ENCODE peak calls at places on chromosomes 4 and X, in four cellular contexts. S is esophagus squamous epithelium, O is OCI-LY7, H is heart left ventricle. R is an unnamed sample. For H3K36me3, the result is how much of the 10 kb centered on the place peaks cover.

GRCh38 chrX:41558531-41558930 is 111.4 kb downstream of the NYX start:
- DNase-seq in H (no peak), S (no peak), O (peak), R (no peak)

GRCh38 chrX:150692837-150693781 is at the start of gene MTMR1:
- DNase-seq in H (peak), S (no peak), O (peak), R (peak)

GRCh38 chrX:13048265-13048664 is 3.8 kb upstream of the FAM9C start:
- DNase-seq in H (no peak), S (no peak), O (no peak), R (no peak)

GRCh38 chr4:133720001-133720400 is 481.6 kb downstream of the PABPC4L start:
- DNase-seq in O (no peak), S (no peak), H (no peak), R (no peak)

GRCh38 chr4:41692717-41693345 is 55.7 kb downstream of the PHOX2B start:
- DNase-seq in S (no peak), O (peak), H (peak), R (peak)

GRCh38 chr4:186904104-186904503 is 180.4 kb upstream of the FAT1 start:
- DNase-seq in H (no peak), S (no peak), O (no peak), R (no peak)

GRCh38 chrX:38192007-38192625 is 28.6 kb downstream of the SRPX start:
- DNase-seq in O (peak), H (no peak), S (no peak), R (peak)

GRCh38 chrX:129622757-129623301 is 31.9 kb downstream of the APLN start:
- DNase-seq in O (no peak), H (no peak), S (no peak), R (no peak)

GRCh38 chrX:130147631-130148030 is 18.0 kb downstream of the AIFM1 start:
- DNase-seq in O (no peak), H (no peak), S (no peak), R (no peak)

GRCh38 chr4:54781771-54782170 is 124.0 kb downstream of the KIT start:
- DNase-seq in O (no peak), H (peak), S (no peak), R (peak)

GRCh38 chr4:8160233-8160560 is 1.6 kb upstream of the ABLIM2 start:
- DNase-seq in O (no peak), S (no peak), H (no peak), R (no peak)

GRCh38 chr4:183686461-183686860 is 27.4 kb downstream of the TRAPPC11 start:
- DNase-seq in S (no peak), O (no peak), H (no peak), R (no peak)

GRCh38 chr4:183675625-183676024 is 16.5 kb downstream of the TRAPPC11 start:
- DNase-seq in O (no peak), H (no peak), S (no peak), R (no peak)

DNA sequence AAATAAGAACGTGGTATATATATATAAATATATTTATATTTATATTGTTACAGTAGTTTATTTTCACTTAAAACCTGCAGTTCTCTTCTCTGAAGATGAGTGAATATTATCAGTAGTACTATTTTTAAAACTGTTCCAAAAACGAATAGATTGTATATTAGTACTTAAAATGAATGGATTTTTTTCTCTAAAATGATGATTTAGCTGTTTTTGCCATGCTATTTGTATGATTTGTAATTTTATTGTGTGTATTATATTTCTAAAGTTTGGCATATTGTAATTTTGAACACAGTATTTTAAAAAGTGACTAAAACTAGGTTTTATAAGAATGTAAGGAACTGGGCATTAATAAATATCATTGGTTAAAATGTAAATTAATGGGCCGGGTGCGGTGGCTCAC is 22.0 kb downstream of the TRAPPC11 start:
- DNase-seq in S (no peak), H (no peak), O (no peak), R (no peak)
- H3K36me3 ChIP-seq in S (under half), H (half or more), O (half or more), R (half or more)

GRCh38 chrX:117744958-117745357 is 371.7 kb downstream of the KLHL13 start:
- DNase-seq in O (no peak), H (no peak), S (no peak), R (no peak)

GRCh38 chrX:117743469-117744251 is 372.9 kb downstream of the KLHL13 start:
- DNase-seq in H (no peak), S (no peak), O (peak), R (no peak)
- TF ChIP-seq CTCF in H (no peak), S (no peak), O (peak), R (no peak)

DNA sequence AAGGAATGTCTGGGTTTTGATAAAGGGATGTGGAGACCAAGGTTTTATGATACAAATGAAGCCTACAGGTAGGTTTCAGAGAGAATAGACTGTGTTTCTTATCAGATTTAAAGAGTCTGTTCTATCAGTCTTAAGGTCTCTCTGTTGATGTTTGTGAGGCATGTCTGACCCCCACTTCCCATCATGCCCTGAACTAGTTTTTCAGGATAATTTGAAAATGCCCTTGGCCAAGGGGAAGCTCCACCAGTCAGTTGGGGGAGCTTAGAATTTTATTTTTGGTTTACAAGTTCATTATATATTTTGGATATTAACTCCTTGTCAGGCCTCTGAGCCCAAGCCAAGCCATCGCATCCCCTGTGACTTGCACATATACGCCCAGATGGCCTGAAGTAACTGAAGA is 18.6 kb downstream of the C4orf51 start:
- DNase-seq in S (no peak), O (no peak), H (no peak), R (no peak)
- H3K36me3 ChIP-seq in S (under half), O (under half), H (under half), R (under half)

GRCh38 chr4:120870279-120870673 is 52.2 kb downstream of the PRDM5 start:
- DNase-seq in S (no peak), H (no peak), O (peak), R (no peak)
- TF ChIP-seq CTCF in S (no peak), H (no peak), O (peak), R (no peak)

GRCh38 chr4:37835806-37836205 is 9.3 kb downstream of the PGM2 start:
- DNase-seq in O (no peak), S (no peak), H (no peak), R (no peak)

GRCh38 chr4:37835031-37835430 is 8.5 kb downstream of the PGM2 start:
- DNase-seq in S (no peak), O (no peak), H (no peak), R (no peak)

GRCh38 chr4:37836256-37836655 is 9.8 kb downstream of the PGM2 start:
- DNase-seq in H (no peak), S (no peak), O (no peak), R (no peak)

GRCh38 chr4:37837446-37837845 is 11.0 kb downstream of the PGM2 start:
- DNase-seq in H (no peak), O (peak), S (no peak), R (no peak)

DNA sequence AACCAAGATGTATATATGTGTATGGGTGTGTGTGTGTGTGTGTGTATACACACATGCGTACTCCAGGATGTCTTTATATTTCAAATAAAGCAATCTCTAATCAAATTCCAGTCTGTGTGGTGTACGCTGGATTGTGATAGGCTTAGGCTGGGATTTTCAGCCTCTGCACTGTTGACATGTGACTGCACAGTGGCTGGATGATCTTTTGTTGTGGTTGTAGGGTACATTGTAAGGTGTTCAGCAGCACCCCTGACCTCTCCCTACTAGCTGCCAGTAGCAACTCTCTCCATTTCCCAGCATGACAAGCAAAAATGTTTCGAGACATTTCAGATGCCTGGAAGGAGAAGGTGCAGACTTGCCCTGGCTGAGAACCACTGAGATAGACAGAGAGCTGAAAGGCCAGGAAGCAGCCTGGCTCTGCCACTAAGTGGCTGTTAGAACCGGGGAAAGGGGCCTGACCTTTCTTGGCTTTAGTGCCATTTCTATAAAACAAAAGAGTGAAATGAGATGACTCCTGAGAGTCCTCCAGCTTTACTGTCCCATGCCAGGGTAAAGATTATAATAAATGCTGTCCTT is 10.4 kb downstream of the PGM2 start:
- DNase-seq in H (no peak), O (no peak), S (no peak), R (no peak)
- H3K36me3 ChIP-seq in H (half or more), O (half or more), S (under half), R (half or more)

GRCh38 chrX:48531359-48531954 is 8.1 kb upstream of the TBC1D25 start:
- DNase-seq in S (no peak), O (no peak), H (no peak), R (no peak)
- TF ChIP-seq CTCF in S (no peak), O (no peak), H (no peak), R (no peak)

GRCh38 chr4:88060431-88060830 is 53.0 kb downstream of the PKD2 start:
- DNase-seq in H (no peak), O (no peak), S (no peak), R (no peak)
- H3K36me3 ChIP-seq in H (half or more), O (under half), S (under half), R (under half)

DNA sequence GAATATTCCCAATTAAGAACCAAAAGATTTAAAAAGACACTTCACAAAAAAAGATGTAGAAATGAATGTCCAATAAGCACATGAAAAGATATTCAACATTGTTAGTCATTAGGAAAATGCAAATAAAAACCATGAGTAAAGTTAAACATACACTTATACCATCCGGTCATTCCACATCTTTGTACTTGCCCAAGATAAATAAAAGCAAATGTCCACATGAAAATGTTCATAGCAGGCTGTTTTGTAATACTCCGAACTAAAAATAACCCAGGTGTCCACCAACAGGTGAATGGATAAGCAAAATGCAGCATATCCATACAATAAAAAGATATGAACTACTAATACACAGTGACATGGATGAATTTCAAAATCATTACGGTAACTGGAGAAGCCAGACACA is 28.6 kb upstream of the ZCCHC4 start:
- DNase-seq in O (no peak), H (no peak), S (no peak), R (no peak)
- TF ChIP-seq CTCF in O (no peak), H (no peak), S (no peak), R (no peak)

GRCh38 chrX:133937022-133937421 is 48.4 kb downstream of the GPC3 start:
- DNase-seq in H (no peak), S (no peak), O (no peak), R (no peak)

GRCh38 chrX:133935096-133935495 is 50.3 kb downstream of the GPC3 start:
- DNase-seq in S (no peak), O (no peak), H (no peak), R (no peak)

GRCh38 chrX:133943507-133943906 is 41.9 kb downstream of the GPC3 start:
- DNase-seq in S (no peak), H (no peak), O (no peak), R (no peak)

GRCh38 chrX:133939655-133940054 is 45.7 kb downstream of the GPC3 start:
- DNase-seq in O (no peak), H (no peak), S (no peak), R (no peak)

GRCh38 chrX:133938530-133938929 is 46.9 kb downstream of the GPC3 start:
- DNase-seq in O (no peak), H (no peak), S (no peak), R (no peak)
- H3K36me3 ChIP-seq in O (under half), H (under half), S (under half), R (under half)